ENCODE peak calls at places on chromosomes 5 and 9, in five cellular contexts. One of them, this sample, is unnamed.

GRCh38 chr5:180313677-180314076 is 21.8 kb upstream of the MAPK9 start:
- DNase-seq in omental fat pad: no peak
- DNase-seq in uterus: no peak
- DNase-seq in GM13976: no peak
- DNase-seq in GM12865: no peak
- DNase-seq in this sample: no peak

GRCh38 chr5:72294473-72294872 is 25.6 kb downstream of the MRPS27 start:
- DNase-seq in omental fat pad: no peak
- DNase-seq in uterus: no peak
- DNase-seq in GM13976: no peak
- DNase-seq in GM12865: peak
- DNase-seq in this sample: no peak

GRCh38 chr9:22036866-22037626 is 27.9 kb upstream of the CDKN2B start:
- DNase-seq in omental fat pad: no peak
- DNase-seq in uterus: no peak
- DNase-seq in GM13976: no peak
- DNase-seq in GM12865: no peak
- DNase-seq in this sample: no peak

GRCh38 chr5:135031813-135032612 is 2.0 kb downstream of the PITX1 start:
- DNase-seq in omental fat pad: no peak
- DNase-seq in uterus: no peak
- DNase-seq in GM13976: no peak
- DNase-seq in GM12865: no peak
- DNase-seq in this sample: no peak

GRCh38 chr9:130020618-130021017 is 22.4 kb downstream of the FNBP1 start:
- DNase-seq in omental fat pad: no peak
- DNase-seq in uterus: no peak
- DNase-seq in GM13976: no peak
- DNase-seq in GM12865: no peak
- DNase-seq in this sample: no peak

GRCh38 chr5:149166128-149166527 is 24.8 kb downstream of the ABLIM3 start:
- DNase-seq in omental fat pad: no peak
- DNase-seq in uterus: no peak
- DNase-seq in GM13976: no peak
- DNase-seq in GM12865: no peak
- DNase-seq in this sample: no peak

GRCh38 chr9:13665418-13666066 is 386.1 kb upstream of the MPDZ start:
- DNase-seq in omental fat pad: no peak
- DNase-seq in uterus: no peak
- DNase-seq in GM13976: no peak
- DNase-seq in GM12865: peak
- DNase-seq in this sample: no peak

GRCh38 chr5:9198399-9198798 is 347.5 kb downstream of the SEMA5A start:
- DNase-seq in omental fat pad: no peak
- DNase-seq in uterus: no peak
- DNase-seq in GM13976: no peak
- DNase-seq in GM12865: no peak
- DNase-seq in this sample: no peak

GRCh38 chr5:143386725-143387124 is 16.8 kb downstream of the NR3C1 start:
- DNase-seq in omental fat pad: no peak
- DNase-seq in uterus: no peak
- DNase-seq in GM13976: no peak
- DNase-seq in GM12865: no peak
- DNase-seq in this sample: no peak

GRCh38 chr5:40441733-40442132 is 238.0 kb upstream of the PTGER4 start:
- DNase-seq in omental fat pad: no peak
- DNase-seq in uterus: no peak
- DNase-seq in GM13976: peak
- DNase-seq in GM12865: no peak
- DNase-seq in this sample: peak

GRCh38 chr5:132229236-132229635 is 1.6 kb upstream of the P4HA2 start:
- DNase-seq in omental fat pad: no peak
- DNase-seq in uterus: peak
- DNase-seq in GM13976: no peak
- DNase-seq in GM12865: no peak
- DNase-seq in this sample: no peak

GRCh38 chr5:132233811-132234683 is 6.4 kb upstream of the P4HA2 start:
- DNase-seq in omental fat pad: no peak
- DNase-seq in uterus: peak
- DNase-seq in GM13976: no peak
- DNase-seq in GM12865: no peak
- DNase-seq in this sample: no peak

GRCh38 chr5:132228241-132229035 is 785 bp upstream of the P4HA2 start:
- DNase-seq in omental fat pad: peak
- DNase-seq in uterus: peak
- DNase-seq in GM13976: no peak
- DNase-seq in GM12865: no peak
- DNase-seq in this sample: no peak

GRCh38 chr5:132233081-132233480 is 5.4 kb upstream of the P4HA2 start:
- DNase-seq in omental fat pad: no peak
- DNase-seq in uterus: peak
- DNase-seq in GM13976: no peak
- DNase-seq in GM12865: no peak
- DNase-seq in this sample: no peak

GRCh38 chr5:132230871-132231270 is 3.2 kb upstream of the P4HA2 start:
- DNase-seq in omental fat pad: no peak
- DNase-seq in uterus: peak
- DNase-seq in GM13976: no peak
- DNase-seq in GM12865: no peak
- DNase-seq in this sample: no peak
- TF ChIP-seq CTCF in omental fat pad: no peak
- TF ChIP-seq CTCF in uterus: no peak
- TF ChIP-seq CTCF in GM13976: no peak
- TF ChIP-seq CTCF in GM12865: no peak
- TF ChIP-seq CTCF in this sample: no peak

GRCh38 chr5:172096184-172096941 is 89.9 kb upstream of the FBXW11 start:
- DNase-seq in omental fat pad: no peak
- DNase-seq in uterus: no peak
- DNase-seq in GM13976: no peak
- DNase-seq in GM12865: no peak
- DNase-seq in this sample: no peak
- TF ChIP-seq CTCF in omental fat pad: no peak
- TF ChIP-seq CTCF in uterus: no peak
- TF ChIP-seq CTCF in GM13976: no peak
- TF ChIP-seq CTCF in GM12865: no peak
- TF ChIP-seq CTCF in this sample: no peak

GRCh38 chr9:96069821-96070220 is 194.3 kb downstream of the ERCC6L2 start:
- DNase-seq in omental fat pad: no peak
- DNase-seq in uterus: no peak
- DNase-seq in GM13976: no peak
- DNase-seq in GM12865: no peak
- DNase-seq in this sample: no peak

GRCh38 chr9:96068511-96068910 is 193.0 kb downstream of the ERCC6L2 start:
- DNase-seq in omental fat pad: no peak
- DNase-seq in uterus: no peak
- DNase-seq in GM13976: no peak
- DNase-seq in GM12865: no peak
- DNase-seq in this sample: no peak

GRCh38 chr9:96073531-96074284 is 198.2 kb downstream of the ERCC6L2 start:
- DNase-seq in omental fat pad: no peak
- DNase-seq in uterus: no peak
- DNase-seq in GM13976: no peak
- DNase-seq in GM12865: no peak
- DNase-seq in this sample: no peak

GRCh38 chr9:96072930-96073329 is 197.4 kb downstream of the ERCC6L2 start:
- DNase-seq in omental fat pad: no peak
- DNase-seq in uterus: no peak
- DNase-seq in GM13976: no peak
- DNase-seq in GM12865: no peak
- DNase-seq in this sample: no peak

GRCh38 chr9:96071245-96072124 is 196.0 kb downstream of the ERCC6L2 start:
- DNase-seq in omental fat pad: no peak
- DNase-seq in uterus: no peak
- DNase-seq in GM13976: peak
- DNase-seq in GM12865: peak
- DNase-seq in this sample: peak
- TF ChIP-seq CTCF in omental fat pad: no peak
- TF ChIP-seq CTCF in uterus: no peak
- TF ChIP-seq CTCF in GM13976: no peak
- TF ChIP-seq CTCF in GM12865: peak
- TF ChIP-seq CTCF in this sample: peak

GRCh38 chr5:55308254-55308836 is 556 bp downstream of the MTREX start:
- DNase-seq in omental fat pad: no peak
- DNase-seq in uterus: no peak
- DNase-seq in GM13976: peak
- DNase-seq in GM12865: peak
- DNase-seq in this sample: no peak
- TF ChIP-seq CTCF in omental fat pad: no peak
- TF ChIP-seq CTCF in uterus: no peak
- TF ChIP-seq CTCF in GM13976: no peak
- TF ChIP-seq CTCF in GM12865: no peak
- TF ChIP-seq CTCF in this sample: no peak

GRCh38 chr9:37432020-37432419 is 9.5 kb downstream of the GRHPR start:
- DNase-seq in omental fat pad: no peak
- DNase-seq in uterus: no peak
- DNase-seq in GM13976: no peak
- DNase-seq in GM12865: no peak
- DNase-seq in this sample: no peak

GRCh38 chr9:37433754-37434435 is 11.4 kb downstream of the GRHPR start:
- DNase-seq in omental fat pad: no peak
- DNase-seq in uterus: peak
- DNase-seq in GM13976: no peak
- DNase-seq in GM12865: no peak
- DNase-seq in this sample: no peak

GRCh38 chr9:37429441-37430285 is 7.2 kb downstream of the GRHPR start:
- DNase-seq in omental fat pad: no peak
- DNase-seq in uterus: no peak
- DNase-seq in GM13976: no peak
- DNase-seq in GM12865: no peak
- DNase-seq in this sample: no peak

GRCh38 chr9:37428345-37428744 is 5.8 kb downstream of the GRHPR start:
- DNase-seq in omental fat pad: no peak
- DNase-seq in uterus: no peak
- DNase-seq in GM13976: no peak
- DNase-seq in GM12865: no peak
- DNase-seq in this sample: no peak

DNA sequence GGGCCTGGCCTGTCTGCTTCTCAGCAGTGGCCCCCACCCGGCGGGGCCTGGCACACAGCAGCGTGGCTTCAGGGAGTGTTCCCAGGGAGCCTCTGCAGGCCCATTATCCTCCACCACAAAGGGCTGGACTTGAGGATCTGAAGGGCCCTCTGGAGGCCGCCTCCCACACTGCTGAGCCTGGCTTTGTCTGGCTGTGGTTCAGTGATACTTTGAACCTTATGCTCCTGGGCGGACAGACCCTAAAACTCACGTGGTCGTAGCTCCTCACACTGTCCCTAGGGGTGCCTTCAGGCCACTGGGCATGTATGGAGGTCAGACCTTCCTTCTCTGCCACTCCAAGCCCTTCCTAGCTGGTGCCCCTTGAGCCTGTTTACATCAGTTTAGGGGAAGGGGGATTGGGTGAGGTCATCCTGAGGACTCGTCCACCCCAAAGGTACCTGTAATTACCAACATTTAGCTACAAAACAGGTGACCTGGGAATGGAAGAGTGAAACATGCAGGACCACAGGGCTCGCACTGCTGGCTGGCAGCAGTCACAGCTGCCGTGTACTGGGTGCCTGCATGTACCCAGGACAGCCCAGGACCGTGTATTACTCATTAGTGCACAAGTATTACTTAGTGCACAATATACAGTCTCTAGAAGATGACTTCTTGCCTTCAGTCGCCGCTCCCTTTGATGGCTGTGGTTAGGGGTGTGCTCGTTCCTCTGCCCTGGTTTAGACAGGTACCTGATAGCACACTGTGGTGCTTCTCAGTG is 8.5 kb downstream of the GRHPR start:
- DNase-seq in omental fat pad: no peak
- DNase-seq in uterus: no peak
- DNase-seq in GM13976: no peak
- DNase-seq in GM12865: no peak
- DNase-seq in this sample: no peak
- TF ChIP-seq CTCF in omental fat pad: no peak
- TF ChIP-seq CTCF in uterus: no peak
- TF ChIP-seq CTCF in GM13976: no peak
- TF ChIP-seq CTCF in GM12865: no peak
- TF ChIP-seq CTCF in this sample: no peak

GRCh38 chr9:19371942-19372341 is 8.1 kb downstream of the RPS6 start:
- DNase-seq in omental fat pad: no peak
- DNase-seq in uterus: no peak
- DNase-seq in GM13976: no peak
- DNase-seq in GM12865: no peak
- DNase-seq in this sample: no peak
- TF ChIP-seq CTCF in omental fat pad: no peak
- TF ChIP-seq CTCF in uterus: no peak
- TF ChIP-seq CTCF in GM13976: no peak
- TF ChIP-seq CTCF in GM12865: no peak
- TF ChIP-seq CTCF in this sample: no peak

This sample was measured in GM10248.